ENCODE peak calls at places on chromosome 18, in four cellular contexts. V is WTC11, Q is K562, O is HepG2. S is an unnamed sample.

GRCh38 chr18:59149007-59149406 is 9.3 kb downstream of the SEC11C start:
- DNase-seq in Q (no peak), V (no peak), O (no peak), S (no peak)

GRCh38 chr18:55024568-55024967 is 65.3 kb upstream of the CCDC68 start:
- DNase-seq in O (no peak), V (no peak), Q (no peak), S (no peak)

GRCh38 chr18:79489900-79490592 is 94.3 kb downstream of the NFATC1 start:
- DNase-seq in Q (no peak), V (no peak), O (no peak), S (no peak)

GRCh38 chr18:35122586-35123224 is 81.5 kb downstream of the MAPRE2 start:
- DNase-seq in O (no peak), V (peak; percentile 74), Q (peak; percentile 31), S (no peak)

GRCh38 chr18:60146220-60146960 is 226.2 kb downstream of the MC4R start:
- DNase-seq in Q (peak; percentile 4), V (no peak), O (no peak), S (no peak)

GRCh38 chr18:36311026-36311570 is 13.6 kb downstream of the FHOD3 start:
- DNase-seq in V (no peak), O (no peak), Q (no peak), S (no peak)

GRCh38 chr18:3481696-3482210 is 31.8 kb downstream of the TGIF1 start:
- DNase-seq in Q (peak; percentile 65), V (peak; percentile 52), O (peak; percentile 33), S (no peak)

GRCh38 chr18:27649621-27650020 is 464.5 kb upstream of the CHST9 start:
- DNase-seq in Q (no peak), V (no peak), O (no peak), S (no peak)

GRCh38 chr18:36458306-36458705 is 160.8 kb downstream of the FHOD3 start:
- DNase-seq in V (no peak), Q (no peak), O (no peak), S (no peak)

GRCh38 chr18:68642003-68642402 is 72.9 kb downstream of the TMX3 start:
- DNase-seq in Q (no peak), O (no peak), V (no peak), S (no peak)

GRCh38 chr18:77167276-77167675 is 34.7 kb upstream of the MBP start:
- DNase-seq in O (no peak), V (no peak), Q (no peak), S (no peak)

GRCh38 chr18:28995319-28995718 is 818.4 kb upstream of the CDH2 start:
- DNase-seq in O (no peak), Q (no peak), V (no peak), S (no peak)

DNA sequence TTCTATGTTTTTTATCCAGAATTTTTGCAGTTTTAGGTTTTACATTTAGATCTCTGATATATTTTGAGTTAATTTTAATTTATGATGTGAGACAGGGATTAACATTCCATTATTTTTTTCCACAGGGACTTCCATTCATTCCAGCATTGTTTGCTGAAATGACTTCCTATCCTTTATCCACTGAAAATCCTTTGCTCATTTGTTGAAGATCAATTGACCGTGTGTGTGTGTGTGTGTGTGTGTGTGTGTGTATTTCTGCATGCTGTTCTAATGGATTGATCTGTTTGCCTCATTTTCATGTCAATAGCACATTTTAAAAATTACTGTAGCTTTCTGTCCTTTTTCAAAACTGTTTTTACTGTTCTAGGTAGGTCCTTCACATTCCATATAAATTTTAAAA is 480.3 kb downstream of the DSC3 start:
- DNase-seq in Q (no peak), O (no peak), V (no peak), S (no peak)
- TF ChIP-seq CREM in Q (no peak), O (no peak), V (no peak), S (no peak)

GRCh38 chr18:24992491-24992890 is 359.5 kb downstream of the ZNF521 start:
- DNase-seq in O (no peak), V (no peak), Q (no peak), S (no peak)
- TF ChIP-seq CREM in O (no peak), V (no peak), Q (no peak), S (no peak)

DNA sequence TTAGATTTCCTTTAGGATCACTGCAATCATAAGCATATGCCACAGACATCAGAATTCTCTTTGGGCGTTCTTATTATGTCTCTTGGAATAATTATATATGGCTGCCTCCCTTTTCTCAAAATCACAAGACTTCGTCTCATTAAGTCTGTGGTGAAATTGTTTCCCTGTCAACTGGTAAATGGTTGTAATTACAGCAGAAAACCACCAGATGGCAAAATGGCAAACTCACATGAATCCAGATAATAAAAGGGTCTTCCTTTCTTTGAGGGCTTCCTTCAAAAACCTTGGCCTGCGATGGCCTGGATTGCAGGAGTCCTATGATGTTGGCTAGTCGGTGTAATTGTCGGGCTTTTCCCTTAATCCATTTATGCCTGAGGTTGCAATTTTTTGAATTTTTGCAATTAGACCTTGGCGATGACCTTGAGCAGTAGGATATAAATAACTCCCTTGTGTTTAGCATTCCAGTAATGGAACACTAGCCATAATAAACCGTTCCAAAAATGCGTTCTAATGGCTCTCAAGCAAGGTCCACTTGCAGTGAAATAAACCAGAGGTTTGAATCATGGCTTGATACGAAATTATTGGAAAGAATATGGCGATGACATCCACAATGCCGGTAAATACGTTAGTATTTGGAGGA is 656.4 kb downstream of the MBD2 start:
- DNase-seq in V (no peak), O (peak; percentile 29), Q (no peak), S (no peak)
- TF ChIP-seq CREM in V (no peak), O (no peak), Q (no peak), S (no peak)

GRCh38 chr18:25646971-25647370 is 295.0 kb upstream of the ZNF521 start:
- DNase-seq in Q (no peak), V (no peak), O (no peak), S (no peak)
- TF ChIP-seq CREM in Q (no peak), V (no peak), O (no peak), S (no peak)

GRCh38 chr18:8176105-8176504 is 433.1 kb upstream of the RAB12 start:
- DNase-seq in O (no peak), V (no peak), Q (no peak), S (no peak)

GRCh38 chr18:8174758-8175157 is 434.5 kb upstream of the RAB12 start:
- DNase-seq in V (no peak), Q (no peak), O (no peak), S (no peak)

GRCh38 chr18:8175486-8176061 is 433.7 kb upstream of the RAB12 start:
- DNase-seq in V (no peak), O (no peak), Q (no peak), S (no peak)

GRCh38 chr18:8176554-8176953 is 432.7 kb upstream of the RAB12 start:
- DNase-seq in V (no peak), Q (no peak), O (peak; percentile 80), S (no peak)

GRCh38 chr18:8177330-8178016 is 431.8 kb upstream of the RAB12 start:
- DNase-seq in O (peak; percentile 72), V (no peak), Q (no peak), S (no peak)
- TF ChIP-seq CREM in O (no peak), V (no peak), Q (no peak), S (no peak)

DNA sequence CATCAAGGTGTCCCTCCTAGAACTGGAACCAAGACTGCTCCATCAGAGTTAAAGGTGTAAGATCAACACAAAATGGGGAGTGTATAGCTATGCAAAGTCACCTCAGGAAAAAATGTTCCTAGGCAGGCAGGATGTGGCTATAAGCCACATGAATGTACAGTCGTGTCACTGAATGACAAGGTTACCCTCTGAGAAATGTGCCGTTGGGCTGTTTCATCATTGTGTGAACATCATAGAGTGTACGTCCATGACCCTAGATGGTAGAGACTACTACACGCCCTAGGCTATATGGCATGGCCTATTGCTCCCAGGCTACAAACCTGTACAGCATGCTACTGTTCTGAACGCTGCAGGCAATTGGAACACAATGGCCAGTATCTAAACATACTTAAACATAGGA is 24.5 kb downstream of the TYMS start:
- DNase-seq in Q (no peak), V (no peak), O (no peak), S (no peak)
- TF ChIP-seq CREM in Q (no peak), V (no peak), O (no peak), S (no peak)

GRCh38 chr18:2146754-2147153 is 424.6 kb downstream of the METTL4 start:
- DNase-seq in Q (no peak), O (no peak), V (no peak), S (no peak)
- TF ChIP-seq CREM in Q (no peak), O (no peak), V (no peak), S (no peak)

GRCh38 chr18:8121091-8121490 is 488.1 kb upstream of the RAB12 start:
- DNase-seq in O (no peak), V (no peak), Q (no peak), S (no peak)
- TF ChIP-seq CREM in O (no peak), V (no peak), Q (no peak), S (no peak)

DNA sequence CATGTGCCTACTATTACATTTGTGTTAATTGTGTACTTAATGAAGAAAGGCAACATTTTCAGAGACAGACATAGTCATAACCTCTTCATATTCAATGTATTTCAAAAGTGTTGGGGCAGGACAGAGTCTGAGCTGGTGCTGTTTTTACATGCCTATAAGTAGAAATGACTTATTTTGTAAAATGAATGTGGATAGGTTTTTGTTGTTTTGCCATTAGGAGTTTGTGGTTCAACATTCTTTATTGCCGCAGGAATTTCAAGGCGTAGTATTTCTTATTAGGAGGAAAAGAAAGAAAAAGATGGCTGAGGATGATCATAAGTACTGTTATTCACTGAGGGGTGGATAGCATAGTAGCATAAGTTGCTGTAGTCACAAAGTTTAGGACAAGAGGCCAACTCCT is 21.2 kb upstream of the ASXL3 start:
- DNase-seq in Q (no peak), O (no peak), V (no peak), S (no peak)
- TF ChIP-seq CREM in Q (no peak), O (no peak), V (no peak), S (no peak)

S was measured in GM12878.